ENCODE peak calls at places on chromosome 4, in ten cellular contexts. One of them, this sample, is unnamed. For H3K4me1, the result is how much of the 10 kb centered on the place peaks cover.

GRCh38 chr4:65367306-65367705 is 303.0 kb downstream of the EPHA5 start:
- DNase-seq in heart right ventricle: no peak
- DNase-seq in fibroblast of lung: peak
- DNase-seq in kidney: no peak
- DNase-seq in psoas muscle: no peak
- DNase-seq in H9: no peak
- DNase-seq in left ventricle myocardium inferior: no peak
- DNase-seq in OCI-LY7: no peak
- DNase-seq in A549: no peak
- DNase-seq in K562: no peak
- DNase-seq in this sample: no peak

GRCh38 chr4:37890501-37891220 is at the start of gene TBC1D1:
- DNase-seq in heart right ventricle: peak
- DNase-seq in fibroblast of lung: no peak
- DNase-seq in kidney: peak
- DNase-seq in psoas muscle: peak
- DNase-seq in H9: peak
- DNase-seq in left ventricle myocardium inferior: peak
- DNase-seq in OCI-LY7: peak
- DNase-seq in A549: peak
- DNase-seq in K562: no peak
- DNase-seq in this sample: peak

GRCh38 chr4:2858451-2859217 is 15.0 kb downstream of the ADD1 start:
- DNase-seq in heart right ventricle: no peak
- DNase-seq in fibroblast of lung: peak
- DNase-seq in kidney: no peak
- DNase-seq in psoas muscle: no peak
- DNase-seq in H9: no peak
- DNase-seq in left ventricle myocardium inferior: no peak
- DNase-seq in OCI-LY7: no peak
- DNase-seq in A549: no peak
- DNase-seq in K562: peak
- DNase-seq in this sample: no peak

GRCh38 chr4:37661643-37662221 is 24.4 kb downstream of the RELL1 start:
- DNase-seq in heart right ventricle: no peak
- DNase-seq in fibroblast of lung: peak
- DNase-seq in kidney: no peak
- DNase-seq in psoas muscle: no peak
- DNase-seq in H9: no peak
- DNase-seq in left ventricle myocardium inferior: no peak
- DNase-seq in OCI-LY7: no peak
- DNase-seq in A549: no peak
- DNase-seq in K562: no peak
- DNase-seq in this sample: no peak

GRCh38 chr4:20248155-20248558 is 3.5 kb upstream of the SLIT2 start:
- DNase-seq in heart right ventricle: no peak
- DNase-seq in fibroblast of lung: peak
- DNase-seq in kidney: no peak
- DNase-seq in psoas muscle: no peak
- DNase-seq in H9: no peak
- DNase-seq in left ventricle myocardium inferior: no peak
- DNase-seq in OCI-LY7: peak
- DNase-seq in A549: no peak
- DNase-seq in K562: no peak
- DNase-seq in this sample: no peak

GRCh38 chr4:72136429-72136828 is 104.6 kb downstream of the NPFFR2 start:
- DNase-seq in heart right ventricle: no peak
- DNase-seq in fibroblast of lung: peak
- DNase-seq in kidney: no peak
- DNase-seq in psoas muscle: no peak
- DNase-seq in H9: peak
- DNase-seq in left ventricle myocardium inferior: no peak
- DNase-seq in OCI-LY7: no peak
- DNase-seq in A549: no peak
- DNase-seq in K562: no peak
- DNase-seq in this sample: no peak

GRCh38 chr4:2253160-2254084 is 8.5 kb downstream of the MXD4 start:
- DNase-seq in heart right ventricle: peak
- DNase-seq in fibroblast of lung: no peak
- DNase-seq in kidney: peak
- DNase-seq in psoas muscle: peak
- DNase-seq in H9: no peak
- DNase-seq in left ventricle myocardium inferior: peak
- DNase-seq in OCI-LY7: no peak
- DNase-seq in A549: no peak
- DNase-seq in K562: no peak
- DNase-seq in this sample: peak

GRCh38 chr4:164212134-164212533 is 541.8 kb upstream of the SMIM31 start:
- DNase-seq in heart right ventricle: no peak
- DNase-seq in fibroblast of lung: peak
- DNase-seq in kidney: no peak
- DNase-seq in psoas muscle: no peak
- DNase-seq in H9: no peak
- DNase-seq in left ventricle myocardium inferior: no peak
- DNase-seq in OCI-LY7: no peak
- DNase-seq in A549: no peak
- DNase-seq in K562: no peak
- DNase-seq in this sample: no peak

GRCh38 chr4:56742080-56742871 is 61.2 kb upstream of the HOPX start:
- DNase-seq in heart right ventricle: no peak
- DNase-seq in fibroblast of lung: peak
- DNase-seq in kidney: no peak
- DNase-seq in psoas muscle: no peak
- DNase-seq in H9: no peak
- DNase-seq in left ventricle myocardium inferior: no peak
- DNase-seq in OCI-LY7: no peak
- DNase-seq in A549: no peak
- DNase-seq in K562: no peak
- DNase-seq in this sample: no peak

GRCh38 chr4:114780205-114780604 is 181.6 kb downstream of the UGT8 start:
- DNase-seq in heart right ventricle: no peak
- DNase-seq in fibroblast of lung: peak
- DNase-seq in kidney: no peak
- DNase-seq in psoas muscle: no peak
- DNase-seq in H9: peak
- DNase-seq in left ventricle myocardium inferior: no peak
- DNase-seq in OCI-LY7: peak
- DNase-seq in A549: peak
- DNase-seq in K562: no peak
- DNase-seq in this sample: no peak

GRCh38 chr4:100841911-100842310 is 324.1 kb upstream of the EMCN start:
- DNase-seq in heart right ventricle: no peak
- DNase-seq in fibroblast of lung: peak
- DNase-seq in kidney: no peak
- DNase-seq in psoas muscle: no peak
- DNase-seq in H9: no peak
- DNase-seq in left ventricle myocardium inferior: no peak
- DNase-seq in OCI-LY7: no peak
- DNase-seq in A549: no peak
- DNase-seq in K562: no peak
- DNase-seq in this sample: no peak

GRCh38 chr4:158826057-158826456 is 57.2 kb downstream of the FNIP2 start:
- DNase-seq in heart right ventricle: no peak
- DNase-seq in fibroblast of lung: peak
- DNase-seq in kidney: no peak
- DNase-seq in psoas muscle: no peak
- DNase-seq in H9: no peak
- DNase-seq in left ventricle myocardium inferior: no peak
- DNase-seq in OCI-LY7: no peak
- DNase-seq in A549: no peak
- DNase-seq in K562: no peak
- DNase-seq in this sample: no peak

GRCh38 chr4:74682567-74683359 is 111.6 kb downstream of the BTC start:
- DNase-seq in heart right ventricle: no peak
- DNase-seq in fibroblast of lung: peak
- DNase-seq in kidney: no peak
- DNase-seq in psoas muscle: no peak
- DNase-seq in H9: peak
- DNase-seq in left ventricle myocardium inferior: no peak
- DNase-seq in OCI-LY7: no peak
- DNase-seq in A549: peak
- DNase-seq in K562: peak
- DNase-seq in this sample: no peak

GRCh38 chr4:184528713-184529112 is 54.4 kb upstream of the IRF2 start:
- DNase-seq in heart right ventricle: no peak
- DNase-seq in fibroblast of lung: no peak
- DNase-seq in kidney: no peak
- DNase-seq in psoas muscle: no peak
- DNase-seq in H9: no peak
- DNase-seq in left ventricle myocardium inferior: no peak
- DNase-seq in OCI-LY7: no peak
- DNase-seq in A549: no peak
- DNase-seq in K562: no peak
- DNase-seq in this sample: no peak

GRCh38 chr4:26021417-26022345 is 107.7 kb downstream of the SMIM20 start:
- DNase-seq in heart right ventricle: no peak
- DNase-seq in fibroblast of lung: peak
- DNase-seq in kidney: no peak
- DNase-seq in psoas muscle: no peak
- DNase-seq in H9: no peak
- DNase-seq in left ventricle myocardium inferior: no peak
- DNase-seq in OCI-LY7: no peak
- DNase-seq in A549: no peak
- DNase-seq in K562: no peak
- DNase-seq in this sample: no peak

GRCh38 chr4:173556398-173557131 is 26.5 kb upstream of the HAND2 start:
- DNase-seq in heart right ventricle: no peak
- DNase-seq in fibroblast of lung: no peak
- DNase-seq in kidney: no peak
- DNase-seq in psoas muscle: no peak
- DNase-seq in H9: no peak
- DNase-seq in left ventricle myocardium inferior: no peak
- DNase-seq in OCI-LY7: no peak
- DNase-seq in A549: no peak
- DNase-seq in K562: no peak
- DNase-seq in this sample: no peak

GRCh38 chr4:52657630-52658501 is 1.2 kb downstream of the USP46 start:
- DNase-seq in heart right ventricle: no peak
- DNase-seq in fibroblast of lung: peak
- DNase-seq in kidney: no peak
- DNase-seq in psoas muscle: peak
- DNase-seq in H9: peak
- DNase-seq in left ventricle myocardium inferior: no peak
- DNase-seq in OCI-LY7: peak
- DNase-seq in A549: peak
- DNase-seq in K562: peak
- DNase-seq in this sample: no peak
- H3K27ac ChIP-seq in heart right ventricle: peak
- H3K27ac ChIP-seq in fibroblast of lung: no peak
- H3K27ac ChIP-seq in kidney: no peak
- H3K27ac ChIP-seq in psoas muscle: peak
- H3K27ac ChIP-seq in H9: peak
- H3K27ac ChIP-seq in left ventricle myocardium inferior: peak
- H3K27ac ChIP-seq in OCI-LY7: no peak
- H3K27ac ChIP-seq in A549: peak
- H3K27ac ChIP-seq in K562: no peak
- H3K27ac ChIP-seq in this sample: peak

DNA sequence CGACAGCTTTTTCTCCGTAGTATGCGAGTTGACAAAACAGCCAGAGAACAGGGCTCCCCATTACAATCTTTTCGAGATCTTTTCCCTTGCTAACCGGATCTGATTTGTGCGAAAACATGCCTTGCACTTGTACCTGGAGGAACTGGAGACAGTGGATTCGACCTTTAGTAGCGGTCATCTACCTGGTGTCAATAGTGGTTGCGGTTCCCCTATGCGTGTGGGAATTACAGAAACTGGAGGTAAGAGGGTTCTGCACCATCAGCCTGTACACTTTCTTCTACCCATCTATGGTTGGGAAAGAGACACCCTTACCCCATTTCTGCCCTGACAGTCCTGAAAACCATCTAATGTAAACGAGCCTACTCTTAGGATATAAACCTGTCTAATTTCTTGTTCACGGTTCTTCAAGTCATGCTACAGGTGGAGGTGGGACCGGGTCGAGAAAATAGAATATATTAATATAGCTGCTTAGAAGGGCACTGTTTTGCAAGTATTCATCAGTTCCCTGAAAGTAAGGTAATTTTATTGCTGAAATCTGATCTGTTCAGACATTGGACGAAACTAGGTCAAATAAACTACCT is 734 bp downstream of the TMEM184C start:
- DNase-seq in heart right ventricle: no peak
- DNase-seq in fibroblast of lung: no peak
- DNase-seq in kidney: no peak
- DNase-seq in psoas muscle: no peak
- DNase-seq in H9: no peak
- DNase-seq in left ventricle myocardium inferior: no peak
- DNase-seq in OCI-LY7: no peak
- DNase-seq in A549: no peak
- DNase-seq in K562: no peak
- DNase-seq in this sample: no peak
- H3K4me1 ChIP-seq in heart right ventricle: under half
- H3K4me1 ChIP-seq in fibroblast of lung: under half
- H3K4me1 ChIP-seq in kidney: under half
- H3K4me1 ChIP-seq in psoas muscle: under half
- H3K4me1 ChIP-seq in H9: under half
- H3K4me1 ChIP-seq in left ventricle myocardium inferior: half or more
- H3K4me1 ChIP-seq in OCI-LY7: under half
- H3K4me1 ChIP-seq in A549: under half
- H3K4me1 ChIP-seq in K562: under half
- H3K4me1 ChIP-seq in this sample: under half

GRCh38 chr4:138259296-138259695 is 17.1 kb upstream of the SLC7A11 start:
- DNase-seq in heart right ventricle: no peak
- DNase-seq in fibroblast of lung: peak
- DNase-seq in kidney: no peak
- DNase-seq in psoas muscle: no peak
- DNase-seq in H9: no peak
- DNase-seq in left ventricle myocardium inferior: no peak
- DNase-seq in OCI-LY7: no peak
- DNase-seq in A549: no peak
- DNase-seq in K562: no peak
- DNase-seq in this sample: no peak
- H3K27ac ChIP-seq in heart right ventricle: no peak
- H3K27ac ChIP-seq in fibroblast of lung: no peak
- H3K27ac ChIP-seq in kidney: no peak
- H3K27ac ChIP-seq in psoas muscle: no peak
- H3K27ac ChIP-seq in H9: no peak
- H3K27ac ChIP-seq in left ventricle myocardium inferior: no peak
- H3K27ac ChIP-seq in OCI-LY7: no peak
- H3K27ac ChIP-seq in A549: peak
- H3K27ac ChIP-seq in K562: no peak
- H3K27ac ChIP-seq in this sample: no peak

GRCh38 chr4:140135529-140136021 is 18.4 kb downstream of the MAML3 start:
- DNase-seq in heart right ventricle: peak
- DNase-seq in fibroblast of lung: peak
- DNase-seq in kidney: peak
- DNase-seq in psoas muscle: peak
- DNase-seq in H9: no peak
- DNase-seq in left ventricle myocardium inferior: peak
- DNase-seq in OCI-LY7: no peak
- DNase-seq in A549: peak
- DNase-seq in K562: no peak
- DNase-seq in this sample: peak
- H3K4me1 ChIP-seq in heart right ventricle: under half
- H3K4me1 ChIP-seq in fibroblast of lung: under half
- H3K4me1 ChIP-seq in kidney: under half
- H3K4me1 ChIP-seq in psoas muscle: under half
- H3K4me1 ChIP-seq in H9: under half
- H3K4me1 ChIP-seq in left ventricle myocardium inferior: under half
- H3K4me1 ChIP-seq in OCI-LY7: under half
- H3K4me1 ChIP-seq in A549: half or more
- H3K4me1 ChIP-seq in K562: under half
- H3K4me1 ChIP-seq in this sample: under half

This sample was measured in aorta.